ENCODE peak calls at places on chromosome 15, in five cellular contexts. P, G, U, V and Q are unnamed samples.
A peak's percentile ranks its signal among the peaks of the same experiment; 100 is the strongest.

GRCh38 chr15:35852818-35853624 is 307.1 kb upstream of the DPH6 start:
- DNase-seq in G (no peak), P (no peak), V (no peak), U (no peak), Q (no peak)

GRCh38 chr15:82995938-82996337 is 9.9 kb downstream of the RAMAC start:
- DNase-seq in U (no peak), G (no peak), P (no peak), V (no peak), Q (no peak)

GRCh38 chr15:76674883-76675282 is 230.3 kb downstream of the SCAPER start:
- DNase-seq in P (no peak), U (peak; percentile 36), V (no peak), G (no peak), Q (no peak)

GRCh38 chr15:99185731-99186130 is 63.6 kb downstream of the TTC23 start:
- DNase-seq in P (no peak), U (no peak), V (no peak), G (no peak), Q (no peak)

GRCh38 chr15:74603026-74603788 is 12.4 kb upstream of the CLK3 start:
- DNase-seq in G (no peak), U (no peak), P (no peak), V (no peak), Q (no peak)

GRCh38 chr15:55588070-55588817 is at the start of gene PYGO1:
- DNase-seq in P (peak; percentile 80), V (peak; percentile 55), G (peak; percentile 87), U (peak; percentile 22), Q (peak; percentile 90)

GRCh38 chr15:61034793-61035710 is 194.1 kb downstream of the RORA start:
- DNase-seq in P (no peak), G (peak; percentile 39), U (no peak), V (no peak), Q (no peak)

GRCh38 chr15:65275728-65276126 is 11.0 kb downstream of the PARP16 start:
- DNase-seq in V (no peak), U (peak; percentile 20), P (no peak), G (no peak), Q (no peak)

GRCh38 chr15:56016281-56016680 is 22.9 kb upstream of the NEDD4 start:
- DNase-seq in U (no peak), P (no peak), V (no peak), G (no peak), Q (no peak)

GRCh38 chr15:63502137-63502801 is 2.1 kb upstream of the USP3 start:
- DNase-seq in P (no peak), G (no peak), U (peak; percentile 87), V (no peak), Q (no peak)

GRCh38 chr15:78438595-78439285 is 724 bp downstream of the IREB2 start:
- DNase-seq in U (no peak), G (peak; percentile 46), V (peak; percentile 49), P (peak; percentile 71), Q (peak; percentile 82)

GRCh38 chr15:90807687-90808086 is 60.7 kb upstream of the FURIN start:
- DNase-seq in P (no peak), U (peak; percentile 5), G (no peak), V (no peak), Q (no peak)

GRCh38 chr15:98878172-98878571 is 129.4 kb downstream of the PGPEP1L start:
- DNase-seq in V (no peak), P (no peak), U (no peak), G (no peak), Q (no peak)

GRCh38 chr15:25092661-25093060 is 137.9 kb downstream of the SNRPN start:
- DNase-seq in U (no peak), P (no peak), V (no peak), G (no peak), Q (no peak)

GRCh38 chr15:96330064-96330449 is 443 bp upstream of the NR2F2 start:
- DNase-seq in G (no peak), P (peak; percentile 79), U (peak; percentile 81), V (peak; percentile 60), Q (no peak)

GRCh38 chr15:37115538-37115937 is 15.2 kb upstream of the MEIS2 start:
- DNase-seq in U (no peak), P (no peak), G (no peak), V (no peak), Q (no peak)

GRCh38 chr15:58518626-58519025 is 86.8 kb downstream of the LIPC start:
- DNase-seq in G (no peak), P (no peak), V (no peak), U (no peak), Q (no peak)

GRCh38 chr15:86892774-86893449 is 813.2 kb downstream of the AGBL1 start:
- DNase-seq in P (peak; percentile 36), U (peak; percentile 32), G (no peak), V (no peak), Q (no peak)

GRCh38 chr15:72231847-72232461 is 964 bp upstream of the PKM start:
- DNase-seq in G (peak; percentile 44), V (peak; percentile 37), U (peak; percentile 79), P (peak; percentile 74), Q (peak; percentile 41)

GRCh38 chr15:64246364-64247189 is 83.8 kb upstream of the PPIB start:
- DNase-seq in V (peak; percentile 59), U (peak; percentile 77), G (no peak), P (peak; percentile 34), Q (no peak)

GRCh38 chr15:93030430-93031102 is 58.4 kb downstream of the RGMA start:
- DNase-seq in P (peak; percentile 87), G (peak; percentile 91), U (peak; percentile 75), V (peak; percentile 48), Q (peak; percentile 78)

GRCh38 chr15:22889146-22889818 is 50.8 kb downstream of the NIPA2 start:
- DNase-seq in V (no peak), P (no peak), U (no peak), G (no peak), Q (no peak)

GRCh38 chr15:90214553-90215205 is 13.5 kb downstream of the SEMA4B start:
- DNase-seq in P (peak; percentile 66), V (no peak), U (peak; percentile 48), G (no peak), Q (no peak)

GRCh38 chr15:33150516-33150915 is 44.0 kb downstream of the FMN1 start:
- DNase-seq in P (no peak), G (no peak), U (no peak), V (no peak), Q (peak; percentile 35)

GRCh38 chr15:76339302-76340197 is 3.0 kb downstream of the ISL2 start:
- DNase-seq in G (peak; percentile 24), P (peak; percentile 60), V (no peak), U (no peak), Q (peak; percentile 62)

GRCh38 chr15:62858343-62858742 is 184.2 kb upstream of the TPM1 start:
- DNase-seq in G (no peak), V (no peak), P (no peak), U (peak; percentile 49), Q (no peak)

GRCh38 chr15:31867536-31868442 is 162.5 kb upstream of the CHRNA7 start:
- DNase-seq in P (peak; percentile 81), U (peak; percentile 65), G (peak; percentile 74), V (peak; percentile 65), Q (peak; percentile 74)

GRCh38 chr15:99101501-99101900 is 3.4 kb upstream of the SYNM start:
- DNase-seq in G (no peak), P (no peak), U (no peak), V (no peak), Q (no peak)

GRCh38 chr15:28184166-28184565 is 85.1 kb upstream of the OCA2 start:
- DNase-seq in G (no peak), V (no peak), P (no peak), U (no peak), Q (no peak)

GRCh38 chr15:70569139-70569717 is 194.1 kb downstream of the UACA start:
- DNase-seq in U (peak; percentile 54), G (peak; percentile 44), P (peak; percentile 53), V (no peak), Q (peak; percentile 72)
- TF ChIP-seq CTCF in U (peak; percentile 65), G (peak; percentile 63), P (peak; percentile 83), V (peak; percentile 36), Q (peak; percentile 69)

GRCh38 chr15:84822774-84823579 is 5.8 kb downstream of the ALPK3 start:
- DNase-seq in V (no peak), G (peak; percentile 47), P (no peak), U (no peak), Q (no peak)

GRCh38 chr15:84823580-84823878 is 6.4 kb downstream of the ALPK3 start:
- DNase-seq in U (no peak), P (no peak), V (no peak), G (no peak), Q (no peak)

GRCh38 chr15:84826369-84826823 is 9.2 kb downstream of the ALPK3 start:
- DNase-seq in V (no peak), U (peak; percentile 67), G (no peak), P (peak; percentile 85), Q (peak; percentile 63)

GRCh38 chr15:84821501-84822021 is 4.4 kb downstream of the ALPK3 start:
- DNase-seq in V (no peak), G (no peak), U (no peak), P (no peak), Q (no peak)

DNA sequence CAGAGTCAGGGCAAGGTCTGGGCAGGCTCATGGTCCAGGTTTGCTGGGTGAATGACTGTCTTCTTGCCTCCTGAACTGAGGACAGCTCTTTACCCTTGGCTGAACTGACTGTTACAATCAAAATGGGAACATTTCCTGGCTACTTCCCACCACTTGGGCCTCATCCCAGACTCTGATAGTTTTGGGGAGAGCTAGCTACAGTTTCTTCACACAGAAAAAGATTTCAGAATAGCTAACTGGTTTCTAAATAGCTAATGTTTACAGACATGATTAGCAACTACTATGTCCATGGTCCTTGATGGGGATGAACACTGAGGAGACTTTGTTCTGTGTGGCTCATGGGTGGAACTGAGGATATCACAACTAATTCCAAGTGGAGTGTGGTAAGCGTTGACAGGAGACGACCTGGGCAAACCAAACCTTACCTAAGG is 7.1 kb downstream of the ALPK3 start:
- DNase-seq in U (no peak), P (no peak), V (no peak), G (no peak), Q (no peak)
- TF ChIP-seq EZH2phosphoT487 in U (no peak), P (no peak), V (no peak), G (no peak), Q (no peak)

DNA sequence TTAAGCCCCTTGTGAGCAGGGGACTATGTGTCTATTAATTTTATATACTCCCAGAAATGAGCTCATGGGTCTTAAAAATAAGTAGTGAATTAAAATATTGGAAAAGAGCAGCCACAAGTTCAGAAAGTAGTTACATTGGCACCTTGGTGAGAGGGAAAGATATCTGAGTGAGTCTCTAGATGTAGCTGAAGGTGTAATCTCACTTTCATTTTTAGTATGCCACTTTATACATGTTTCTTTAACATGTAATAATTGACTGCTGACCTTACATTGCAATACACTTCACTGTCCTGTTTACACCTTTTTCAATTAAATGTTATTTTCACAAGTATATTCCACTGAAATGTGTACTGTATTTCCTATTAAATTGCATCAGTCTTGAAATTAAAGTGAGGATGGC is 12.1 kb upstream of the PAK6 start:
- DNase-seq in V (no peak), P (no peak), G (no peak), U (no peak), Q (no peak)
- H3F3A ChIP-seq in V (no peaks in the 10 kb centered on the region), P (peaks cover 19% of the 10 kb centered on the region), G (no peaks in the 10 kb centered on the region), U (no peaks in the 10 kb centered on the region), Q (peaks cover 12% of the 10 kb centered on the region)

GRCh38 chr15:68051907-68052306 is 2.2 kb upstream of the PIAS1 start:
- DNase-seq in G (no peak), V (no peak), P (no peak), U (no peak), Q (no peak)

GRCh38 chr15:68053001-68053400 is 1.1 kb upstream of the PIAS1 start:
- DNase-seq in U (no peak), V (no peak), G (no peak), P (no peak), Q (peak; percentile 21)

GRCh38 chr15:68053701-68053996 is 466 bp upstream of the PIAS1 start:
- DNase-seq in U (no peak), V (peak; percentile 11), P (no peak), G (no peak), Q (no peak)

GRCh38 chr15:68052431-68052830 is 1.7 kb upstream of the PIAS1 start:
- DNase-seq in V (no peak), G (no peak), U (peak; percentile 33), P (no peak), Q (no peak)

GRCh38 chr15:68051109-68051508 is 3.0 kb upstream of the PIAS1 start:
- DNase-seq in V (peak; percentile 22), U (no peak), G (no peak), P (no peak), Q (no peak)
- TF ChIP-seq CTCF in V (peak; percentile 52), U (peak; percentile 28), G (no peak), P (no peak), Q (no peak)